ENCODE peak calls at places on chromosomes 6 and 20, in ten cellular contexts. G is lower lobe of right lung; S is body of pancreas; N is pancreas; L is A549; E is effector memory CD4-positive, alpha-beta T cell; K is adipocyte; X is PC-9; C is IMR-90; U is uterus. Q is an unnamed sample. For H3K4me1, the result is how much of the 10 kb centered on the place peaks cover.

GRCh38 chr6:85458782-85459181 is 8.9 kb downstream of the NT5E start:
- DNase-seq in G (no peak), S (peak), N (no peak), L (no peak), E (no peak), K (no peak), X (no peak), C (no peak), U (no peak), Q (no peak)

GRCh38 chr6:27394073-27394472 is 5.5 kb downstream of the ZNF391 start:
- DNase-seq in G (no peak), S (no peak), N (no peak), L (no peak), E (no peak), K (no peak), X (no peak), C (no peak), U (no peak), Q (no peak)

GRCh38 chr20:54292186-54292585 is 84.3 kb downstream of the PFDN4 start:
- DNase-seq in G (no peak), S (no peak), N (no peak), L (no peak), E (no peak), K (no peak), X (no peak), C (peak), U (no peak), Q (no peak)

GRCh38 chr6:38564301-38564700 is 75.4 kb downstream of the BTBD9 start:
- DNase-seq in G (no peak), S (no peak), N (no peak), L (no peak), E (no peak), K (no peak), X (no peak), C (no peak), U (no peak), Q (no peak)

GRCh38 chr6:30481213-30481964 is 7.9 kb upstream of the HLA-E start:
- DNase-seq in G (no peak), S (no peak), N (no peak), L (no peak), E (no peak), K (no peak), X (no peak), C (no peak), U (no peak), Q (no peak)

GRCh38 chr6:68186870-68187269 is 448.2 kb upstream of the ADGRB3 start:
- DNase-seq in G (no peak), S (no peak), N (no peak), L (no peak), E (no peak), K (no peak), X (no peak), C (no peak), U (no peak), Q (no peak)

GRCh38 chr6:10163159-10163962 is 251.5 kb downstream of the TFAP2A start:
- DNase-seq in G (no peak), S (no peak), N (no peak), L (no peak), E (no peak), K (no peak), X (peak), C (no peak), U (no peak), Q (no peak)

GRCh38 chr20:47330933-47331708 is 25.4 kb downstream of the ZMYND8 start:
- DNase-seq in G (no peak), S (no peak), N (no peak), L (peak), E (no peak), K (peak), X (peak), C (peak), U (no peak), Q (no peak)

GRCh38 chr6:252775-253526 is 39.3 kb upstream of the DUSP22 start:
- DNase-seq in G (no peak), S (no peak), N (no peak), L (no peak), E (no peak), K (no peak), X (no peak), C (no peak), U (no peak), Q (no peak)

GRCh38 chr20:3115190-3116107 is 30.9 kb upstream of the AVP start:
- DNase-seq in G (no peak), S (peak), N (no peak), L (peak), E (no peak), K (peak), X (peak), C (peak), U (no peak), Q (peak)

GRCh38 chr20:63151554-63152321 is 64.2 kb downstream of the YTHDF1 start:
- DNase-seq in G (peak), S (peak), N (no peak), L (no peak), E (no peak), K (peak), X (no peak), C (peak), U (no peak), Q (no peak)

GRCh38 chr20:36956674-36957073 is 5.2 kb upstream of the SAMHD1 start:
- DNase-seq in G (no peak), S (no peak), N (no peak), L (no peak), E (no peak), K (no peak), X (no peak), C (no peak), U (no peak), Q (no peak)

GRCh38 chr20:33070413-33071053 is 8.9 kb upstream of the BPIFB4 start:
- DNase-seq in G (no peak), S (no peak), N (no peak), L (no peak), E (no peak), K (no peak), X (no peak), C (no peak), U (no peak), Q (no peak)

GRCh38 chr20:13868331-13868730 is 83.5 kb downstream of the NDUFAF5 start:
- DNase-seq in G (no peak), S (no peak), N (no peak), L (peak), E (no peak), K (peak), X (no peak), C (peak), U (peak), Q (no peak)

GRCh38 chr20:57587278-57587988 is 26.5 kb downstream of the PCK1 start:
- DNase-seq in G (no peak), S (no peak), N (no peak), L (no peak), E (no peak), K (no peak), X (no peak), C (no peak), U (no peak), Q (no peak)

GRCh38 chr20:63688234-63689045 is 8.0 kb upstream of the TNFRSF6B start:
- DNase-seq in G (no peak), S (no peak), N (peak), L (no peak), E (no peak), K (no peak), X (no peak), C (no peak), U (no peak), Q (no peak)

GRCh38 chr6:105879902-105880547 is 206.1 kb upstream of the PRDM1 start:
- DNase-seq in G (peak), S (no peak), N (peak), L (no peak), E (no peak), K (no peak), X (no peak), C (no peak), U (peak), Q (peak)

GRCh38 chr6:160765412-160765811 is 63.4 kb downstream of the PLG start:
- DNase-seq in G (no peak), S (no peak), N (no peak), L (no peak), E (no peak), K (no peak), X (no peak), C (no peak), U (no peak), Q (no peak)

GRCh38 chr6:40848038-40848437 is 191.0 kb downstream of the UNC5CL start:
- DNase-seq in G (no peak), S (no peak), N (no peak), L (no peak), E (no peak), K (no peak), X (no peak), C (peak), U (no peak), Q (no peak)

GRCh38 chr6:31829633-31830492 is 2.3 kb downstream of the HSPA1B start:
- DNase-seq in G (peak), S (peak), N (peak), L (peak), E (no peak), K (peak), X (no peak), C (peak), U (peak), Q (peak)

GRCh38 chr6:188821-189655 is 103.2 kb upstream of the DUSP22 start:
- DNase-seq in G (peak), S (peak), N (peak), L (peak), E (peak), K (peak), X (peak), C (peak), U (peak), Q (peak)

GRCh38 chr6:33161354-33162320 is 30.6 kb downstream of the COL11A2 start:
- DNase-seq in G (peak), S (peak), N (peak), L (peak), E (peak), K (peak), X (peak), C (peak), U (peak), Q (peak)
- H3K4me1 ChIP-seq in G (under half), S (under half), N (under half), L (under half), E (under half), K (under half), X (under half), C (under half), U (under half), Q (under half)

DNA sequence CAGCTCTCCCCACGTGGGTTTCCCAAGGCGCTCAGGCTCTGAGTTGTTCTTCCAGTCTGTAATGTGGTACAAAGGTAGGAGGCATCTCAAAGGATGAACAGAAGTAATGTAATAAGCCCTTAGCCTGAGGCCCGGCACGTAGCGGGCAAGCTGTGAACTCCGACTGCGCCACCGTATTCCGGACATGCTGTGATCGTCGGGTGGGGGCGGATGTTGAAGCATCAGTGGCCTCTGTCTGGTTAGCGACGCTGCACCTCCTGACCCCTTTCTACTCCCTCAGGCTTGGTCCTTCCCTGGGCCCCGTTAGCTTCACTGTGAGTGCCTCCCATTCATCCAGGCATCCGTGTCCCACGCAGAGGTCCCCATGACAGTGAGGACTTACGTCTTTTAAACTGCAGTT is 151.7 kb downstream of the ERMARD start:
- DNase-seq in G (no peak), S (no peak), N (no peak), L (no peak), E (no peak), K (no peak), X (no peak), C (no peak), U (no peak), Q (no peak)
- H3K4me3 ChIP-seq in G (no peak), S (no peak), N (no peak), L (no peak), E (no peak), K (no peak), X (no peak), C (no peak), U (no peak), Q (no peak)

GRCh38 chr20:59151820-59152219 is 11.8 kb upstream of the ZNF831 start:
- DNase-seq in G (no peak), S (no peak), N (no peak), L (no peak), E (no peak), K (no peak), X (no peak), C (no peak), U (no peak), Q (no peak)
- H3K4me1 ChIP-seq in G (under half), S (under half), N (under half), L (under half), E (half or more), K (under half), X (under half), C (under half), U (under half), Q (half or more)

GRCh38 chr6:112049996-112050395 is 3.9 kb upstream of the CCN6 start:
- DNase-seq in G (no peak), S (no peak), N (no peak), L (no peak), E (no peak), K (no peak), X (no peak), C (no peak), U (no peak), Q (no peak)

GRCh38 chr6:112049051-112049799 is 4.7 kb upstream of the CCN6 start:
- DNase-seq in G (no peak), S (no peak), N (no peak), L (no peak), E (no peak), K (peak), X (no peak), C (peak), U (no peak), Q (peak)

GRCh38 chr6:112054001-112054400 is at the start of gene CCN6:
- DNase-seq in G (no peak), S (no peak), N (no peak), L (no peak), E (no peak), K (no peak), X (no peak), C (no peak), U (no peak), Q (no peak)

GRCh38 chr6:112054520-112055160 is 736 bp downstream of the CCN6 start:
- DNase-seq in G (no peak), S (no peak), N (no peak), L (no peak), E (no peak), K (peak), X (no peak), C (peak), U (no peak), Q (no peak)

GRCh38 chr6:112050417-112050816 is 3.5 kb upstream of the CCN6 start:
- DNase-seq in G (no peak), S (no peak), N (no peak), L (no peak), E (no peak), K (no peak), X (no peak), C (no peak), U (no peak), Q (no peak)
- H3K4me3 ChIP-seq in G (no peak), S (no peak), N (no peak), L (no peak), E (no peak), K (no peak), X (no peak), C (no peak), U (no peak), Q (no peak)

GRCh38 chr6:143965503-143966171 is 42.4 kb downstream of the PLAGL1 start:
- DNase-seq in G (no peak), S (no peak), N (no peak), L (no peak), E (no peak), K (no peak), X (no peak), C (peak), U (no peak), Q (no peak)

GRCh38 chr6:143963158-143963919 is 44.7 kb downstream of the PLAGL1 start:
- DNase-seq in G (no peak), S (no peak), N (no peak), L (no peak), E (no peak), K (no peak), X (no peak), C (no peak), U (no peak), Q (no peak)

GRCh38 chr6:143966291-143966690 is 41.8 kb downstream of the PLAGL1 start:
- DNase-seq in G (no peak), S (no peak), N (no peak), L (no peak), E (no peak), K (no peak), X (no peak), C (no peak), U (no peak), Q (no peak)

GRCh38 chr6:143962644-143962929 is 45.5 kb downstream of the PLAGL1 start:
- DNase-seq in G (no peak), S (no peak), N (no peak), L (no peak), E (no peak), K (peak), X (peak), C (peak), U (peak), Q (no peak)

GRCh38 chr6:143964667-143965066 is 43.4 kb downstream of the PLAGL1 start:
- DNase-seq in G (no peak), S (no peak), N (no peak), L (no peak), E (no peak), K (no peak), X (no peak), C (peak), U (no peak), Q (no peak)
- H3K4me1 ChIP-seq in G (under half), S (under half), N (under half), L (under half), E (under half), K (half or more), X (under half), C (under half), U (under half), Q (under half)

DNA sequence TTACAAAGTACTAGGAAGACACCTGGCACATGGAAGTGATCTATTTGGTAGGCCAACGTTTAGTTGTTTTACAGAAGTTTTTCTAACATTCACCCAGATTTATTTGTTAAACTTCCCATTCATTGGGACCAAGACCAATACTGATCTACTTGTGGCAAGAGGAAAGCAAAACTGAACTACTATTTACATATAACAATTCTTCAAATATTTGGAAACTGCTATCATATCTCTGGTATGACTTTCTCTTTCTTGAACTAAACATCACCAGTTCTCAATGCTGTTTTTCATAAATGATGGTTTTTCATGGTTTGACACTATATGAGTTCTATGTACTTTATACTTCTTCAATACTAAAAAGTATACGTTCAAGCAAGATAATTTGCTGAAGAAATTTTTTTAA is 189.2 kb downstream of the ASCC3 start:
- DNase-seq in G (no peak), S (no peak), N (no peak), L (no peak), E (no peak), K (peak), X (no peak), C (peak), U (no peak), Q (no peak)
- H3K4me3 ChIP-seq in G (no peak), S (no peak), N (no peak), L (no peak), E (no peak), K (no peak), X (no peak), C (no peak), U (no peak), Q (no peak)

DNA sequence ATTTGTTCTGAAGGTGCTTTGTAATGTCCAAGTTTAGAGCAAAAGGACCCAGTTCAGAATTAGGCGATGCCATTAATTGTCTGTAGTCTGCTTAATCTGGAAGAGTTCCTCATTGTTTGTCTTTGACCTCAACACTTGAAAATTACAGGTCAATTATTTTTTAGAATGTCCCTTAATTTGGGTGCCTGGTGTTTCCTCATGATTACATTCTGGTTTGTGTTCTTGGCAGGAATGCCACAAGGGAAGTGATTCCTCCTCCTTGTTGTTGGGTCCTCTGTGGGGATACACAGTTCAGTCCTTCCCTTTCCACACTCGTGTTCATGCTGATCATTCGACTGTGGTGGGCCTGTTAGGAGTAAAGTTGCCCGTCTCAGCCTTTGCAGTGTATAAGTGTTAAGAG is 207.3 kb downstream of the JARID2 start:
- DNase-seq in G (no peak), S (no peak), N (no peak), L (no peak), E (no peak), K (no peak), X (no peak), C (no peak), U (no peak), Q (no peak)
- H3K4me1 ChIP-seq in G (under half), S (under half), N (under half), L (under half), E (under half), K (under half), X (under half), C (under half), U (under half), Q (under half)

GRCh38 chr6:26232306-26232949 is 132.6 kb upstream of the BTN3A2 start:
- DNase-seq in G (no peak), S (no peak), N (no peak), L (no peak), E (no peak), K (peak), X (no peak), C (no peak), U (no peak), Q (no peak)
- H3K4me3 ChIP-seq in G (no peak), S (no peak), N (no peak), L (peak), E (no peak), K (no peak), X (peak), C (no peak), U (no peak), Q (peak)